ENCODE peak calls at places on chromosomes 11 and 22, in four cellular contexts. G, S, M and B are unnamed samples.
A peak's percentile ranks its signal among the peaks of the same experiment; 100 is the strongest.

GRCh38 chr22:25060522-25061071 is 108.1 kb downstream of the KIAA1671 start:
- DNase-seq in M (no peak), S (peak; percentile 33), G (no peak), B (no peak)

GRCh38 chr22:45889539-45890350 is 87.2 kb downstream of the WNT7B start:
- DNase-seq in G (no peak), S (no peak), M (peak; percentile 9), B (no peak)

GRCh38 chr22:21447694-21448402 is 19.3 kb upstream of the TMEM191C start:
- DNase-seq in S (no peak), G (no peak), M (no peak), B (peak; percentile 12)

GRCh38 chr11:102802341-102802740 is 4.4 kb upstream of the MMP1 start:
- DNase-seq in G (no peak), S (peak; percentile 94), M (no peak), B (no peak)

GRCh38 chr11:67160872-67161783 is 42.1 kb downstream of the KDM2A start:
- DNase-seq in G (no peak), S (no peak), M (no peak), B (peak; percentile 23)

GRCh38 chr11:131005829-131006228 is 89.5 kb upstream of the SNX19 start:
- DNase-seq in M (no peak), G (no peak), S (no peak), B (no peak)

GRCh38 chr11:17554487-17554886 is 7.4 kb downstream of the OTOG start:
- DNase-seq in S (no peak), M (no peak), G (no peak), B (peak; percentile 32)

GRCh38 chr11:66912963-66913362 is 45.2 kb downstream of the PC start:
- DNase-seq in M (no peak), G (peak; percentile 81), S (no peak), B (no peak)

GRCh38 chr11:73217131-73217809 is 811 bp upstream of the P2RY2 start:
- DNase-seq in S (no peak), M (peak; percentile 63), G (no peak), B (no peak)

GRCh38 chr11:95149659-95150294 is 60.1 kb downstream of the ENDOD1 start:
- DNase-seq in M (no peak), S (no peak), G (peak; percentile 91), B (peak; percentile 67)

GRCh38 chr11:130580372-130580771 is 131.9 kb downstream of the ADAMTS15 start:
- DNase-seq in G (no peak), M (peak; percentile 38), S (peak; percentile 97), B (no peak)

GRCh38 chr11:119897046-119897440 is 168.0 kb upstream of the NECTIN1 start:
- DNase-seq in S (no peak), M (no peak), G (no peak), B (no peak)

GRCh38 chr11:2685566-2686359 is 14.0 kb downstream of the KCNQ1OT1 start:
- DNase-seq in G (no peak), S (no peak), M (peak; percentile 12), B (peak; percentile 29)

GRCh38 chr11:129117595-129118350 is 74.4 kb downstream of the ARHGAP32 start:
- DNase-seq in M (peak; percentile 39), S (peak; percentile 87), G (peak; percentile 64), B (peak; percentile 83)

GRCh38 chr22:47933226-47933625 is 1170.8 kb downstream of the TBC1D22A start:
- DNase-seq in G (no peak), M (no peak), S (no peak), B (no peak)

GRCh38 chr11:2816517-2816916 is 69.1 kb downstream of the CDKN1C start:
- DNase-seq in M (peak; percentile 27), S (no peak), G (no peak), B (no peak)

GRCh38 chr11:126416542-126417090 is 61.1 kb downstream of the ST3GAL4 start:
- DNase-seq in S (peak; percentile 79), G (no peak), M (peak; percentile 96), B (peak; percentile 80)

GRCh38 chr22:38124236-38124974 is 13.9 kb upstream of the BAIAP2L2 start:
- DNase-seq in S (no peak), G (no peak), M (no peak), B (no peak)

GRCh38 chr22:39623603-39624500 is 53.3 kb downstream of the CACNA1I start:
- DNase-seq in G (no peak), S (no peak), M (no peak), B (no peak)

GRCh38 chr22:36816338-36816634 is 549 bp downstream of the PVALB start:
- DNase-seq in M (no peak), S (no peak), G (no peak), B (no peak)

GRCh38 chr22:36816635-36817428 is at the start of gene PVALB:
- DNase-seq in G (no peak), M (no peak), S (peak; percentile 27), B (no peak)

GRCh38 chr22:36815558-36816337 is 1.1 kb downstream of the PVALB start:
- DNase-seq in S (no peak), M (no peak), G (no peak), B (no peak)

GRCh38 chr22:36818010-36818642 is 1.3 kb upstream of the PVALB start:
- DNase-seq in M (no peak), S (no peak), G (no peak), B (no peak)

GRCh38 chr22:36817429-36817783 is 571 bp upstream of the PVALB start:
- DNase-seq in G (no peak), M (no peak), S (no peak), B (no peak)
- H3K4me3 ChIP-seq in G (no peak overlapping the region), M (no peak overlapping the region), S (no peak overlapping the region), B (no peak overlapping the region)

DNA sequence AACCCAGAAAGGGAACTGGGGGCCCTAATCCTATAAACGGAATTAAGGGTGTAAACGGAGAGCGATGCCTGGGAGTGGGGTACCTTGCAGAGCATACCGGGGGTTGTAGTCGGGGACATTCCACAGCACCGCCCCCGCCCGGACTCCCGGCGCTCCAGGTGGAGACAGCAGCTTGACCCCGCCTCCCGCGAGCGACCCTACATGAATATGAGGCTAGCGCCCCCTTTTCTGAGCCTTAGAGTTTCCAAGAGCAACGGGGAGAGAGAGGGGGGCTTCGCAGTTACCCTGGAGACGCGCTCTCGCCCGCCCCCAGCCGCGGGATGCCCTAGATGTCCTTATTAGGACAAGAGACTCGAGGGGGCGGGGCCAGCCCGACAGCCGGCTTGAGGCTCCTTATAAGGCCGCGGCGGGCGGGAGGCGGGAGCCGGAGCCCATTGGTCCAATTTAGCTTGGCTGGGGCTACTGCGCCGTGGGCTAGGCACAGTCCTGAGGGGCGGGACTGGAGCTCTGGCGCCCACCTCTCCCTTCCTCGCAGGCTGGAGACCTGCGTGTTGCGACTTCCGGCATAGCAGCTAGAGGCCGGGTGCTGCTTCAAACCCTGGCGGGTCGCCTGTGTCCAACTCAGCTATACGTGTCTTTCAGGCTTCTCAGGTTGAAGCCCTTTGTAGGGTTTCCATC is 960 bp upstream of the MUS81 start:
- DNase-seq in G (peak; percentile 98), M (peak; percentile 98), S (peak; percentile 96), B (peak; percentile 98)
- TF ChIP-seq CTCF in G (peak; percentile 45), M (no peak), S (peak; percentile 12), B (peak; percentile 31)

DNA sequence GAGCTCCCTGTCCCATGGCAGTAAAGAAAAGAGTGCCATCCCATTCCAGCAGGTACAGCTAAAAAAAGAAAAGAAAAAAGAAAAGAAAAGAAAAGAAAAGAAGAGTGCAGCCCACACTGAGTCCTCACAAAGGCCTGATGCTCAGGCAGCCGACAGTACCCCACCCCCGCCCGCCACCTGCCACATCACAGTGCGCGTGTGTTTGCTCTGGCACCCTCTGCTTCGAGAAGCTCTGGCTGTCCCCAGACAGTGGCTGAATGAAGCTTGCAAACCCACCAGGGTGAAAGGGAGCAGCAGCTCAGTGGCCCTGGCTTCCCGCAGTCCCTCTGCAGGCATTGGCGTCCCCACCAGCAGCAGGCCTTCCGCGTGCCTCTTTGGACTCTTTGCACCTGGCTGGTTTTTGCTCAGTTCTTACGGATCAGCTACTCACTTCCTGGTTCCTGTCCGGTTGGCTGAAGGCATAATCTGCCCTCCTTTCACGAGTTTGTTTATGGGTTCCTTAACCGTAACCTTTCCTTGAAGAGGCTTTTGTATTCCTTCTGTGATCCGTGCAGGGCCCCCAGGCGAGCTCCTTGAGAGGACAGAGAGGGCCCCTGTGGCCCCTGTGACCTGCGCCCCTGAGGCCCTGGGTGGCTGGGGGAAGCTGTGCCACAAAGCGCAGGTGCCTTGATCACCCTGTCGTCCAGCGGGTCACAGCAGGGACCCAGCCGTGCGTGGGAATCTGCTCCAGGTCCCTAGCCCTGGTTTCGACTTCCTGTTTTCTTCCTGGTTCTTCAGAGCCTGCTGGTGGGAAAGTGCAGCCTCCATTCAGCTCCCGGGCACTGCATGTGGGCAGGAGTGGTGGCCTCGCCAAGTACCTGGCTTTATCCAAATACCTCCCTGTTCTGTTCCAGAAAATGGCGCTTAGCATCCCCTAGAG is 28.0 kb upstream of the FADD start:
- DNase-seq in G (no peak), M (no peak), S (no peak), B (no peak)
- H3K4me3 ChIP-seq in G (no peak overlapping the region), M (no peak overlapping the region), S (no peak overlapping the region), B (no peak overlapping the region)

GRCh38 chr11:125073616-125074483 is 10.7 kb downstream of the SLC37A2 start:
- DNase-seq in M (no peak), S (no peak), G (no peak), B (no peak)
- TF ChIP-seq CTCF in M (no peak), S (no peak), G (no peak), B (no peak)